ENCODE peak calls at places on chromosomes 11 and 22, in four cellular contexts. R, I, E and A are unnamed samples.

GRCh38 chr11:12411806-12412727 is 34.7 kb downstream of the PARVA start:
- DNase-seq in R (peak; percentile 90), I (peak; percentile 53), E (peak; percentile 67), A (peak; percentile 92)

GRCh38 chr22:24099661-24100060 is 81.6 kb upstream of the SUSD2 start:
- DNase-seq in R (no peak), I (no peak), E (no peak), A (no peak)

GRCh38 chr11:64762916-64763803 is 3.4 kb upstream of the PYGM start:
- DNase-seq in R (peak; percentile 23), I (no peak), E (no peak), A (peak; percentile 19)

GRCh38 chr11:36123353-36124220 is 165.6 kb downstream of the COMMD9 start:
- DNase-seq in R (no peak), I (no peak), E (no peak), A (no peak)

GRCh38 chr11:97683733-97684132 is 1293.9 kb downstream of the JRKL start:
- DNase-seq in R (no peak), I (peak; percentile 26), E (no peak), A (no peak)

GRCh38 chr11:44243633-44244343 is 66.2 kb downstream of the ALX4 start:
- DNase-seq in R (no peak), I (no peak), E (peak; percentile 75), A (peak; percentile 46)

GRCh38 chr11:17927643-17928343 is 85.1 kb downstream of the SERGEF start:
- DNase-seq in R (peak; percentile 41), I (no peak), E (no peak), A (peak; percentile 49)

GRCh38 chr22:25448435-25449051 is 115.9 kb upstream of the GRK3 start:
- DNase-seq in R (no peak), I (peak; percentile 5), E (no peak), A (peak; percentile 15)

GRCh38 chr11:15519124-15519791 is 404.5 kb downstream of the INSC start:
- DNase-seq in R (no peak), I (no peak), E (no peak), A (no peak)

GRCh38 chr11:64894812-64895452 is 16.5 kb upstream of the EHD1 start:
- DNase-seq in R (no peak), I (no peak), E (no peak), A (no peak)

GRCh38 chr11:121416909-121417567 is 35.1 kb upstream of the SORL1 start:
- DNase-seq in R (peak; percentile 21), I (peak; percentile 99), E (no peak), A (peak; percentile 39)

GRCh38 chr22:25098445-25099081 is 101.1 kb upstream of the CRYBB3 start:
- DNase-seq in R (no peak), I (no peak), E (peak; percentile 44), A (no peak)

GRCh38 chr11:75576445-75577049 is 14.5 kb downstream of the SERPINH1 start:
- DNase-seq in R (no peak), I (peak; percentile 81), E (no peak), A (no peak)

GRCh38 chr11:69066122-69067112 is 17.7 kb downstream of the TPCN2 start:
- DNase-seq in R (no peak), I (no peak), E (no peak), A (no peak)

GRCh38 chr11:23236846-23237550 is 376.7 kb upstream of the CCDC179 start:
- DNase-seq in R (peak; percentile 59), I (no peak), E (no peak), A (peak; percentile 66)

GRCh38 chr22:37345863-37346514 is 63.7 kb downstream of the CYTH4 start:
- DNase-seq in R (peak; percentile 67), I (no peak), E (no peak), A (peak; percentile 92)

GRCh38 chr22:29204617-29205183 is 996 bp upstream of the EMID1 start:
- DNase-seq in R (no peak), I (no peak), E (no peak), A (no peak)

GRCh38 chr11:112163875-112164521 is at the start of gene IL18:
- DNase-seq in R (no peak), I (peak; percentile 71), E (no peak), A (no peak)

GRCh38 chr22:22408731-22409696 is 99.5 kb downstream of the ZNF280B start:
- DNase-seq in R (no peak), I (no peak), E (peak; percentile 21), A (peak; percentile 11)